ENCODE peak calls at places on chromosomes 6 and 20, in four cellular contexts. U is H1, I is stomach, N is ovary. B is an unnamed sample.
A peak's percentile ranks its signal among the peaks of the same experiment; 100 is the strongest.

GRCh38 chr20:35899064-35899463 is 55.2 kb downstream of the SCAND1 start:
- DNase-seq in U (no peak), I (no peak), N (no peak), B (no peak)

GRCh38 chr6:85078071-85078470 is 313.7 kb upstream of the TBX18 start:
- DNase-seq in U (no peak), I (no peak), N (no peak), B (no peak)

GRCh38 chr20:62595491-62595890 is 46.8 kb upstream of the SLCO4A1 start:
- DNase-seq in U (no peak), I (peak; percentile 67), N (peak; percentile 46), B (no peak)

GRCh38 chr6:11050735-11051134 is 6.6 kb upstream of the ELOVL2 start:
- DNase-seq in U (no peak), I (no peak), N (no peak), B (no peak)

GRCh38 chr6:146433881-146434741 is 109.5 kb upstream of the RAB32 start:
- DNase-seq in U (no peak), I (no peak), N (no peak), B (no peak)

GRCh38 chr20:3995067-3995748 is 20.1 kb downstream of the RNF24 start:
- DNase-seq in U (no peak), I (no peak), N (no peak), B (no peak)

GRCh38 chr6:7216941-7217621 is 95.9 kb downstream of the SSR1 start:
- DNase-seq in U (no peak), I (no peak), N (no peak), B (no peak)

GRCh38 chr6:143174951-143175350 is 114.3 kb downstream of the AIG1 start:
- DNase-seq in U (no peak), I (no peak), N (no peak), B (no peak)

GRCh38 chr6:7267521-7268091 is 45.4 kb downstream of the SSR1 start:
- DNase-seq in U (no peak), I (peak; percentile 88), N (no peak), B (no peak)

GRCh38 chr20:10795286-10796026 is 121.7 kb upstream of the JAG1 start:
- DNase-seq in U (no peak), I (no peak), N (no peak), B (no peak)

GRCh38 chr6:43722920-43723565 is 35.5 kb upstream of the MRPS18A start:
- DNase-seq in U (no peak), I (no peak), N (no peak), B (no peak)

GRCh38 chr6:114862809-114863208 is 520.0 kb upstream of the HS3ST5 start:
- DNase-seq in U (no peak), I (no peak), N (no peak), B (no peak)

GRCh38 chr20:43565758-43566104 is 6.9 kb downstream of the SGK2 start:
- DNase-seq in U (no peak), I (no peak), N (no peak), B (no peak)

GRCh38 chr6:32940656-32941411 is at the start of gene HLA-DMB:
- DNase-seq in U (no peak), I (peak; percentile 67), N (no peak), B (peak; percentile 80)

GRCh38 chr20:13800728-13801134 is 15.9 kb downstream of the NDUFAF5 start:
- DNase-seq in U (no peak), I (peak; percentile 88), N (peak; percentile 92), B (peak; percentile 49)

GRCh38 chr6:139637766-139638165 is 263.3 kb upstream of the CITED2 start:
- DNase-seq in U (no peak), I (no peak), N (no peak), B (no peak)

GRCh38 chr20:22402550-22402949 is 181.8 kb downstream of the FOXA2 start:
- DNase-seq in U (no peak), I (no peak), N (no peak), B (no peak)

GRCh38 chr6:46850781-46851180 is 57.6 kb downstream of the MEP1A start:
- DNase-seq in U (no peak), I (no peak), N (no peak), B (no peak)

GRCh38 chr6:117167520-117168271 is 97.7 kb upstream of the VGLL2 start:
- DNase-seq in U (no peak), I (no peak), N (no peak), B (no peak)

GRCh38 chr6:163406320-163406719 is 8.2 kb upstream of the QKI start:
- DNase-seq in U (no peak), I (no peak), N (no peak), B (no peak)

GRCh38 chr20:34437330-34437986 is 74.4 kb downstream of the ITCH start:
- DNase-seq in U (no peak), I (no peak), N (no peak), B (no peak)

GRCh38 chr6:36345681-36346417 is 9.2 kb upstream of the BNIP5 start:
- DNase-seq in U (no peak), I (no peak), N (no peak), B (no peak)

GRCh38 chr6:169619650-169620049 is 82.2 kb downstream of the WDR27 start:
- DNase-seq in U (no peak), I (no peak), N (no peak), B (no peak)

GRCh38 chr6:127946388-127946787 is 45.5 kb upstream of the THEMIS start:
- DNase-seq in U (no peak), I (no peak), N (no peak), B (no peak)

GRCh38 chr6:30981942-30982772 is 1.4 kb upstream of the MUC21 start:
- DNase-seq in U (no peak), I (peak; percentile 52), N (peak; percentile 38), B (peak; percentile 22)

GRCh38 chr6:63844287-63844686 is 208.7 kb downstream of the PHF3 start:
- DNase-seq in U (no peak), I (no peak), N (no peak), B (no peak)

DNA sequence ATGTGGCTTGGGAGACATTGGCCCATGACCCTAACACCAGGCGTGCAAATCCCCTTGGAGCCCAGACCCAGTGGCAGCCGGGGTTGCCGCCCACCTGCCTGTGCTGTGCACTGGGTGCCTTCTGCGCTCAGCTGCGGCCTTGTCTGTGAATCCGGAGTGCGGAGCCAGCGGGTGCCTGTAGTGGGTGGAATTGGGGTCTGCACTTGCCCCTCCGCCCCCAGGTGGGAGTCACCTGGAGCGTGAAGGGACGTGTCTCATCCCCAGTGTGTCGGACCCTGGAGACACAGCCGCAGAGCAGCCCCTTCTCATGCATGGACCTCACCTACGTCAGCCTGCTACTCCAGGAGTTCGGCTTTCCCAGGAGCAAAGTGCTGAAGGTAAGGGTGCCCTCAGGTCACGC is 22.9 kb upstream of the PYGB start:
- DNase-seq in U (no peak), I (no peak), N (no peak), B (no peak)
- H3K4me1 ChIP-seq in U (peaks cover 4% of the 10 kb centered on the region), I (peaks cover 33% of the 10 kb centered on the region), N (no peaks in the 10 kb centered on the region), B (peaks cover 7% of the 10 kb centered on the region)

GRCh38 chr6:113385020-113385431 is 472.1 kb upstream of the MARCKS start:
- DNase-seq in U (no peak), I (no peak), N (no peak), B (no peak)
- TF ChIP-seq EP300 in U (no peak), I (no peak), N (no peak), B (no peak)

GRCh38 chr6:683742-684440 is 9.0 kb downstream of the EXOC2 start:
- DNase-seq in U (peak; percentile 95), I (no peak), N (no peak), B (no peak)
- H3K4me1 ChIP-seq in U (peaks cover 30% of the 10 kb centered on the region), I (no peaks in the 10 kb centered on the region), N (peaks cover 2% of the 10 kb centered on the region), B (peaks cover 12% of the 10 kb centered on the region)

GRCh38 chr6:156174026-156174880 is 602.9 kb upstream of the ARID1B start:
- DNase-seq in U (no peak), I (no peak), N (no peak), B (no peak)
- TF ChIP-seq EP300 in U (no peak), I (no peak), N (no peak), B (no peak)

GRCh38 chr20:5153152-5153467 is 26.3 kb downstream of the CDS2 start:
- DNase-seq in U (no peak), I (no peak), N (no peak), B (no peak)
- H3K4me1 ChIP-seq in U (no peaks in the 10 kb centered on the region), I (peaks cover 28% of the 10 kb centered on the region), N (peaks cover 14% of the 10 kb centered on the region), B (peaks cover 3% of the 10 kb centered on the region)

GRCh38 chr6:134537146-134537555 is 219.2 kb upstream of the SGK1 start:
- DNase-seq in U (no peak), I (no peak), N (no peak), B (no peak)
- TF ChIP-seq EP300 in U (no peak), I (no peak), N (no peak), B (no peak)

GRCh38 chr6:35046862-35047261 is 94.3 kb downstream of the TCP11 start:
- DNase-seq in U (no peak), I (no peak), N (no peak), B (no peak)

GRCh38 chr6:35048031-35048613 is 93.0 kb downstream of the TCP11 start:
- DNase-seq in U (no peak), I (no peak), N (no peak), B (no peak)

GRCh38 chr6:35046098-35046497 is 95.0 kb downstream of the TCP11 start:
- DNase-seq in U (no peak), I (no peak), N (no peak), B (no peak)

GRCh38 chr6:35048631-35049083 is 92.5 kb downstream of the TCP11 start:
- DNase-seq in U (no peak), I (no peak), N (peak; percentile 23), B (no peak)

DNA sequence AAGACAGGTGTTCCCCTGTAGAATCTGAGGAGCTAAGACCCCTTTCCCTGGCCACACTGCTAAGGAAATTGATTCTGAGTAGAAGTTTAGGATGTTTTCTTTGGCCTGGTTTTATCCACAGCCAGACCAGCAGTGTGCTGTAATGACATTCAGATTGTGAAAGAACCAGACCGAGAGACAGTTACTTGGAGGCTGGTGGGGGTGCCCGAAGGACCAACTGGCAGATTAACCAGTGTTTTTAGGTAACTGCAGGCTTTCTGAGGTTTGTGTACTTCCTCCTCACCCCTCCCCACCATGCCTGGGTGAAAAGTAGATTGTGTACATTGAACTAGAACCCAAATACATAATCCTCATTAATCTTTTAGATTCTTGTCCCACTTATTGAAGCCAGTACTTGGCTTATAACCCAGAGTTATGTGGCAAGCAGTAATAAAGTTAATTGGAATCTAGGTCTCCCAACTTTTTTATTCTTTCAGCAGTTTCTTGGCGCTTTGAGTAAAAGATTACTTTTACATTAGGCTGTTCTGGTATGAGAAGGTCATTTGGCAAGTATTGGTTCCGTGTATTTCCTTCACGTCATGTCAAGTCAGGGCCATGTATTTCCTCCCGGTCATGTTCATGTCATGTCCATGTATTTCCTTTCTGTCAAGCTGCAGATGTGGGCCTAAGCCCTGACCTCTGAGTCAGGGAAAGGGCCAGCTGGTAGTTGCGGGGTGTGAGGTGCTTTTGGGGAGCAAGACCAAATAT is 93.7 kb downstream of the TCP11 start:
- DNase-seq in U (no peak), I (no peak), N (no peak), B (no peak)
- H3K4me1 ChIP-seq in U (peaks cover 59% of the 10 kb centered on the region), I (peaks cover 84% of the 10 kb centered on the region), N (peaks cover 29% of the 10 kb centered on the region), B (peaks cover 97% of the 10 kb centered on the region)

B was measured in tibial nerve.